ENCODE peak calls at places on chromosomes 7 and 10, in seven cellular contexts. One of them, this sample, is unnamed.
A peak's percentile ranks its signal among the peaks of the same experiment; 100 is the strongest.

GRCh38 chr7:156466262-156466661 is 174.3 kb upstream of the RNF32 start:
- DNase-seq in HCT116: no peak
- DNase-seq in H1: no peak
- DNase-seq in GM12878: no peak
- DNase-seq in K562: no peak
- DNase-seq in endothelial cell of umbilical vein: no peak
- DNase-seq in HepG2: no peak
- DNase-seq in this sample: no peak

GRCh38 chr7:74372511-74373111 is 81.1 kb upstream of the GTF2IRD1 start:
- DNase-seq in HCT116: no peak
- DNase-seq in H1: no peak
- DNase-seq in GM12878: no peak
- DNase-seq in K562: no peak
- DNase-seq in endothelial cell of umbilical vein: no peak
- DNase-seq in HepG2: no peak
- DNase-seq in this sample: no peak

GRCh38 chr7:158096582-158096981 is 491.0 kb downstream of the PTPRN2 start:
- DNase-seq in HCT116: no peak
- DNase-seq in H1: no peak
- DNase-seq in GM12878: no peak
- DNase-seq in K562: no peak
- DNase-seq in endothelial cell of umbilical vein: no peak
- DNase-seq in HepG2: no peak
- DNase-seq in this sample: no peak

GRCh38 chr10:106308284-106308683 is 856.2 kb downstream of the SORCS1 start:
- DNase-seq in HCT116: no peak
- DNase-seq in H1: no peak
- DNase-seq in GM12878: no peak
- DNase-seq in K562: no peak
- DNase-seq in endothelial cell of umbilical vein: no peak
- DNase-seq in HepG2: no peak
- DNase-seq in this sample: no peak

GRCh38 chr7:22900101-22900500 is 77.5 kb upstream of the TOMM7 start:
- DNase-seq in HCT116: no peak
- DNase-seq in H1: no peak
- DNase-seq in GM12878: no peak
- DNase-seq in K562: no peak
- DNase-seq in endothelial cell of umbilical vein: no peak
- DNase-seq in HepG2: peak; percentile 43
- DNase-seq in this sample: no peak

GRCh38 chr10:59287587-59287986 is 74.8 kb downstream of the FAM13C start:
- DNase-seq in HCT116: no peak
- DNase-seq in H1: no peak
- DNase-seq in GM12878: no peak
- DNase-seq in K562: no peak
- DNase-seq in endothelial cell of umbilical vein: no peak
- DNase-seq in HepG2: no peak
- DNase-seq in this sample: no peak

GRCh38 chr10:127453706-127454105 is 95.4 kb upstream of the NPS start:
- DNase-seq in HCT116: no peak
- DNase-seq in H1: no peak
- DNase-seq in GM12878: no peak
- DNase-seq in K562: no peak
- DNase-seq in endothelial cell of umbilical vein: no peak
- DNase-seq in HepG2: no peak
- DNase-seq in this sample: no peak

GRCh38 chr7:114931656-114932011 is 9.7 kb downstream of the MDFIC start:
- DNase-seq in HCT116: no peak
- DNase-seq in H1: no peak
- DNase-seq in GM12878: no peak
- DNase-seq in K562: no peak
- DNase-seq in endothelial cell of umbilical vein: no peak
- DNase-seq in HepG2: no peak
- DNase-seq in this sample: no peak

GRCh38 chr10:47062801-47063200 is 151.6 kb downstream of the PTPN20 start:
- DNase-seq in HCT116: no peak
- DNase-seq in H1: no peak
- DNase-seq in GM12878: no peak
- DNase-seq in K562: peak; percentile 9
- DNase-seq in endothelial cell of umbilical vein: no peak
- DNase-seq in HepG2: no peak
- DNase-seq in this sample: no peak

GRCh38 chr7:94396044-94396443 is 1.3 kb downstream of the COL1A2 start:
- DNase-seq in HCT116: no peak
- DNase-seq in H1: no peak
- DNase-seq in GM12878: no peak
- DNase-seq in K562: peak; percentile 34
- DNase-seq in endothelial cell of umbilical vein: no peak
- DNase-seq in HepG2: no peak
- DNase-seq in this sample: no peak

GRCh38 chr10:96283351-96283750 is 12.0 kb upstream of the BLNK start:
- DNase-seq in HCT116: no peak
- DNase-seq in H1: no peak
- DNase-seq in GM12878: no peak
- DNase-seq in K562: no peak
- DNase-seq in endothelial cell of umbilical vein: no peak
- DNase-seq in HepG2: no peak
- DNase-seq in this sample: no peak

GRCh38 chr10:79149662-79150443 is 81.1 kb downstream of the ZMIZ1 start:
- DNase-seq in HCT116: peak; percentile 48
- DNase-seq in H1: no peak
- DNase-seq in GM12878: no peak
- DNase-seq in K562: peak; percentile 97
- DNase-seq in endothelial cell of umbilical vein: no peak
- DNase-seq in HepG2: no peak
- DNase-seq in this sample: no peak

GRCh38 chr7:69564454-69565417 is 33.5 kb upstream of the AUTS2 start:
- DNase-seq in HCT116: no peak
- DNase-seq in H1: no peak
- DNase-seq in GM12878: peak; percentile 40
- DNase-seq in K562: peak; percentile 6
- DNase-seq in endothelial cell of umbilical vein: peak; percentile 1
- DNase-seq in HepG2: peak; percentile 2
- DNase-seq in this sample: peak; percentile 28

GRCh38 chr7:151389768-151390593 is 19.9 kb downstream of the WDR86 start:
- DNase-seq in HCT116: no peak
- DNase-seq in H1: no peak
- DNase-seq in GM12878: no peak
- DNase-seq in K562: no peak
- DNase-seq in endothelial cell of umbilical vein: no peak
- DNase-seq in HepG2: no peak
- DNase-seq in this sample: no peak

GRCh38 chr10:12568391-12568790 is 219.0 kb downstream of the CAMK1D start:
- DNase-seq in HCT116: no peak
- DNase-seq in H1: no peak
- DNase-seq in GM12878: no peak
- DNase-seq in K562: no peak
- DNase-seq in endothelial cell of umbilical vein: no peak
- DNase-seq in HepG2: no peak
- DNase-seq in this sample: no peak

GRCh38 chr7:101624246-101625000 is 4.7 kb downstream of the MYL10 start:
- DNase-seq in HCT116: no peak
- DNase-seq in H1: no peak
- DNase-seq in GM12878: no peak
- DNase-seq in K562: no peak
- DNase-seq in endothelial cell of umbilical vein: no peak
- DNase-seq in HepG2: no peak
- DNase-seq in this sample: no peak

GRCh38 chr7:46450871-46451270 is 529.8 kb upstream of the IGFBP3 start:
- DNase-seq in HCT116: no peak
- DNase-seq in H1: no peak
- DNase-seq in GM12878: no peak
- DNase-seq in K562: no peak
- DNase-seq in endothelial cell of umbilical vein: no peak
- DNase-seq in HepG2: no peak
- DNase-seq in this sample: no peak

GRCh38 chr7:90973146-90973545 is 291.1 kb upstream of the FZD1 start:
- DNase-seq in HCT116: no peak
- DNase-seq in H1: no peak
- DNase-seq in GM12878: no peak
- DNase-seq in K562: no peak
- DNase-seq in endothelial cell of umbilical vein: no peak
- DNase-seq in HepG2: no peak
- DNase-seq in this sample: no peak

GRCh38 chr10:112379635-112380296 is 5.8 kb downstream of the ACSL5 start:
- DNase-seq in HCT116: peak; percentile 99
- DNase-seq in H1: no peak
- DNase-seq in GM12878: no peak
- DNase-seq in K562: peak; percentile 50
- DNase-seq in endothelial cell of umbilical vein: peak; percentile 36
- DNase-seq in HepG2: peak; percentile 85
- DNase-seq in this sample: no peak

GRCh38 chr10:119598397-119598796 is 1.6 kb upstream of the TIAL1 start:
- DNase-seq in HCT116: no peak
- DNase-seq in H1: no peak
- DNase-seq in GM12878: no peak
- DNase-seq in K562: no peak
- DNase-seq in endothelial cell of umbilical vein: no peak
- DNase-seq in HepG2: no peak
- DNase-seq in this sample: no peak
- H3K9ac ChIP-seq in HCT116: no peak overlapping the region
- H3K9ac ChIP-seq in H1: no peak overlapping the region
- H3K9ac ChIP-seq in GM12878: peak overlapping the region; percentile 99
- H3K9ac ChIP-seq in K562: no peak overlapping the region
- H3K9ac ChIP-seq in endothelial cell of umbilical vein: no peak overlapping the region
- H3K9ac ChIP-seq in HepG2: no peak overlapping the region
- H3K9ac ChIP-seq in this sample: no peak overlapping the region

DNA sequence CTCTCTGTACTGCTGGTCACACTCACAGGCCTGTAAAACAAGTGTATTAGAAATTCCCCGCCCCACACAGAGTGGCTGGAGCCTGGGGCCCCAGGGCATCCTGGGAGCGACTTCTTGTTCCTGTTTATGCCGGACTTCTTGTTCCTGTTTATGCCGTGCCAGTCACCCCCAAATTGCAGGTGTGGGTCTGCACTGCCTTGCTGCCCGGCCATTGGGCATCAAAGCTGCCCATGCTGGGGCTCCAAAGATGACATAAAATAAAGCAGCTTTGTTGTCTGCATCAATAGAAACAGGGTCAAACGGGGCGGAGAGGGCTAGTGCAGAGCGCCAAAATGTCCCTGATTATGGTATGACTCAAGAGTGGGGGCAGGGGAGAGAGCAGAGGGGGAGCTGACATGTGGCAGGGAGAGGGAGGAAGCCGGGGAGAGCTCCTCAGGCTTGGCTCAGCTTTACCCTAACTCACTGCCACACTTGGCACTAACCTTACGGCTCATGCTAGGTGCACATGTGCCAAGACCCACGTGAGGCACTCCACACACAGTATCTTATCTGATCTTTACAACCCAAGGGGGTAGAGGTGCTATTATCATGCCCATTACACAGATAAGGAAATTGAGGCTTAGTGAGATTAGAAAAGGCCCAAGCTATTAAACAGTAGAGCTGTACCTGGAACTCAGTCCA is 98.4 kb downstream of the PIP4K2A start:
- DNase-seq in HCT116: no peak
- DNase-seq in H1: no peak
- DNase-seq in GM12878: peak; percentile 35
- DNase-seq in K562: peak; percentile 78
- DNase-seq in endothelial cell of umbilical vein: no peak
- DNase-seq in HepG2: peak; percentile 72
- DNase-seq in this sample: no peak
- TF ChIP-seq POLR2AphosphoS5 in HCT116: peak; percentile 30
- TF ChIP-seq POLR2AphosphoS5 in H1: no peak
- TF ChIP-seq POLR2AphosphoS5 in GM12878: peak; percentile 65
- TF ChIP-seq POLR2AphosphoS5 in K562: peak; percentile 43
- TF ChIP-seq POLR2AphosphoS5 in endothelial cell of umbilical vein: no peak
- TF ChIP-seq POLR2AphosphoS5 in HepG2: no peak
- TF ChIP-seq POLR2AphosphoS5 in this sample: no peak

DNA sequence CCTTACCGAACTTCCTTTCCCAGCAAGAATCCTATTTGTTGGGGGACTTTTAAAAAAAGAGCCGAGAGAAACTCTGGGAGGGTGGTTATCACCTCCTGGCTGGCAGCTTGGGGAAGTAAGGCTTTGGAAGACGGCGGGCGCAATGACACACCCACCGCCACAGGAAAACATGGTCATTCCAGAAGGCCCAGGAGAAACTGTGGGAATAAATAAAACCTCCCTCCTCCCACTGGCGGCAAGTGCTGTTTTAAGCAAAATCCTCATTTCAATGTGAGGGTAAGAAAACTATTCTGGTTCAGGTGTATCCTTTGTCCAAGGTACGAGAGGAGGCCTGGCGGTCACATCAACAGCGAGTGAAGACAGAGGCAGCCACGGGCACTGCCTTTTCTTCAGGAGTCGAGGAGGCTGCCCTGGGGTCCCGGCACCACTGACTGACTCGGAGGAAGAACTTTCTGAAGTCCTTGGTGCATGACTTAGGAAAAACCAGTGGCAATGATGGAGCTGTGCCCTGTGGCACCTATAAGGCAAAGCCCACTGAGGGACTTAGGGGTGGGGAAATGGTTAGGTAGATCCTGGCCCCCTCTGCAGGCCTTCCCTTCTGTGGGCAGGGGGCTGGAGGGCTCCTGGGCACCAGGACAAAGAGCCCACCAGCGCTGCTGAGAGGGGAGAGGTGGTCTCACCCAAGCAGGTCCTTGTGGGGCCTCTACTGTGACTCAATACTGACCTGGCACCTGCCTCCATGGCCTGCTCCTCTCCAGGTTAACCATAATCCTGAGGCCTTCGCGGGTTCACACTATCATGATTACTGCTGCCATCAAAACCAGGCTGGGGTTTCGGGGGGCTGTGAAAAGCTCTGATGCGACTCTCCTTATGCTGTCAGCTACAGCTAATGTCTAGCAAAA is 21.4 kb downstream of the DNAJB12 start:
- DNase-seq in HCT116: no peak
- DNase-seq in H1: no peak
- DNase-seq in GM12878: no peak
- DNase-seq in K562: no peak
- DNase-seq in endothelial cell of umbilical vein: peak; percentile 57
- DNase-seq in HepG2: no peak
- DNase-seq in this sample: no peak
- TF ChIP-seq EZH2 in HCT116: no peak
- TF ChIP-seq EZH2 in H1: no peak
- TF ChIP-seq EZH2 in GM12878: no peak
- TF ChIP-seq EZH2 in K562: no peak
- TF ChIP-seq EZH2 in endothelial cell of umbilical vein: no peak
- TF ChIP-seq EZH2 in HepG2: no peak
- TF ChIP-seq EZH2 in this sample: no peak

GRCh38 chr7:103751476-103751875 is 238.0 kb downstream of the RELN start:
- DNase-seq in HCT116: no peak
- DNase-seq in H1: no peak
- DNase-seq in GM12878: no peak
- DNase-seq in K562: no peak
- DNase-seq in endothelial cell of umbilical vein: no peak
- DNase-seq in HepG2: no peak
- DNase-seq in this sample: no peak

GRCh38 chr7:103752995-103753394 is 236.5 kb downstream of the RELN start:
- DNase-seq in HCT116: no peak
- DNase-seq in H1: no peak
- DNase-seq in GM12878: no peak
- DNase-seq in K562: peak; percentile 25
- DNase-seq in endothelial cell of umbilical vein: peak; percentile 21
- DNase-seq in HepG2: no peak
- DNase-seq in this sample: no peak

DNA sequence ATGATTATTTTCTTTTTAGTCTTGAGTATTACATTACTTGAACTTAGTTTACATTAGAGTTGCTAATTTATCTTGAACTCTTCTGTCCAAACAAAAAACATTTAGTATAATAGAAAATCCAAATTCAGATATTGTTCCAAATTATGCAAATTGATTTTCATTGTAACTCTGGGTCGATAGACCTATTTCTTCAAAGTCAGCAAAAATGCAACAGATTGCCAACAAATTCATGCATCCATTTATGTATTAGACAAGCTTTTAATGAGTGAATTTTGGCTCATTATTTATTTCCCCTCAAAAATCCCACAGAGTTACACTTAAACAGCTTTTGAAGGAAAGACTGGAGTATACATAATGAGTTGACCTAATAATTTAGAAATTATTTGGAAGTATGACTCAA is 240.8 kb downstream of the RELN start:
- DNase-seq in HCT116: no peak
- DNase-seq in H1: no peak
- DNase-seq in GM12878: no peak
- DNase-seq in K562: no peak
- DNase-seq in endothelial cell of umbilical vein: no peak
- DNase-seq in HepG2: no peak
- DNase-seq in this sample: no peak
- H3K9ac ChIP-seq in HCT116: no peak overlapping the region
- H3K9ac ChIP-seq in H1: no peak overlapping the region
- H3K9ac ChIP-seq in GM12878: no peak overlapping the region
- H3K9ac ChIP-seq in K562: no peak overlapping the region
- H3K9ac ChIP-seq in endothelial cell of umbilical vein: no peak overlapping the region
- H3K9ac ChIP-seq in HepG2: no peak overlapping the region
- H3K9ac ChIP-seq in this sample: no peak overlapping the region